ENCODE peak calls at places on chromosomes 12 and 14, in six cellular contexts. F, S, P, R, N and B are unnamed samples.

GRCh38 chr14:52871606-52872005 is 79.2 kb downstream of the FERMT2 start:
- DNase-seq in F (no peak), S (no peak), P (no peak), R (no peak), N (no peak), B (no peak)

GRCh38 chr12:90120627-90121026 is 412.0 kb upstream of the ATP2B1 start:
- DNase-seq in F (no peak), S (no peak), P (no peak), R (no peak), N (no peak), B (no peak)

GRCh38 chr12:93785262-93786010 is 108.3 kb downstream of the CRADD start:
- DNase-seq in F (peak), S (peak), P (peak), R (no peak), N (no peak), B (peak)

GRCh38 chr12:124404162-124404561 is 109.3 kb downstream of the RFLNA start:
- DNase-seq in F (no peak), S (no peak), P (no peak), R (no peak), N (no peak), B (peak)

GRCh38 chr12:75738486-75738885 is 227.1 kb upstream of the KRR1 start:
- DNase-seq in F (peak), S (no peak), P (peak), R (no peak), N (no peak), B (no peak)

GRCh38 chr14:103890836-103891666 is 37.2 kb upstream of the TDRD9 start:
- DNase-seq in F (no peak), S (no peak), P (no peak), R (no peak), N (no peak), B (no peak)

GRCh38 chr14:100905166-100905565 is 1.6 kb upstream of the RTL1 start:
- DNase-seq in F (no peak), S (peak), P (no peak), R (no peak), N (no peak), B (no peak)

GRCh38 chr12:129552996-129553750 is 350.7 kb downstream of the TMEM132D start:
- DNase-seq in F (no peak), S (no peak), P (no peak), R (no peak), N (no peak), B (no peak)